ENCODE peak calls at places on chromosomes 2 and 18, in eight cellular contexts. U, C, F, H, D, S, A and W are unnamed samples.

GRCh38 chr2:110744429-110744828 is 12.1 kb downstream of the ACOXL start:
- DNase-seq in D (no peak), C (no peak), F (no peak), S (no peak), U (no peak), A (no peak), H (no peak), W (no peak)

GRCh38 chr2:10659898-10660568 is 29.7 kb downstream of the NOL10 start:
- DNase-seq in F (no peak), H (peak; percentile 63), D (peak; percentile 33), A (peak; percentile 92), U (no peak), S (no peak), C (peak; percentile 19), W (no peak)

GRCh38 chr18:76524900-76525698 is 30.1 kb upstream of the ZNF516 start:
- DNase-seq in D (no peak), A (peak; percentile 32), F (no peak), S (no peak), U (no peak), C (peak; percentile 56), H (no peak), W (no peak)

GRCh38 chr2:120945091-120945490 is 209.4 kb downstream of the GLI2 start:
- DNase-seq in C (no peak), S (no peak), F (no peak), A (no peak), H (no peak), D (no peak), U (no peak), W (no peak)

GRCh38 chr2:222364280-222364895 is 60.0 kb upstream of the SGPP2 start:
- DNase-seq in H (no peak), S (no peak), C (peak; percentile 85), F (no peak), A (no peak), D (no peak), U (no peak), W (no peak)

GRCh38 chr18:1049173-1049572 is 144.5 kb downstream of the ADCYAP1 start:
- DNase-seq in D (no peak), A (no peak), S (no peak), C (no peak), U (no peak), F (no peak), H (no peak), W (no peak)

GRCh38 chr2:62197609-62198236 is 1.8 kb downstream of the B3GNT2 start:
- DNase-seq in S (peak; percentile 80), F (no peak), U (no peak), A (peak; percentile 61), D (peak; percentile 27), H (no peak), C (no peak), W (no peak)

GRCh38 chr2:11742317-11742701 is 4.1 kb upstream of the LPIN1 start:
- DNase-seq in F (no peak), S (no peak), D (no peak), U (no peak), C (no peak), H (no peak), A (no peak), W (no peak)

GRCh38 chr18:55858661-55859111 is 270.7 kb upstream of the TCF4 start:
- DNase-seq in D (no peak), A (no peak), C (peak; percentile 81), F (no peak), S (no peak), H (no peak), U (no peak), W (no peak)

GRCh38 chr2:240296611-240297552 is 138.6 kb upstream of the GPC1 start:
- DNase-seq in C (peak; percentile 11), F (no peak), H (no peak), A (no peak), S (peak; percentile 88), D (no peak), U (peak; percentile 25), W (peak; percentile 55)

GRCh38 chr2:68287580-68288441 is 31.9 kb downstream of the CNRIP1 start:
- DNase-seq in C (peak; percentile 28), S (no peak), D (no peak), U (no peak), H (peak; percentile 40), F (no peak), A (peak; percentile 26), W (no peak)

GRCh38 chr2:74441690-74442482 is at the start of gene RTKN:
- DNase-seq in U (peak; percentile 68), C (no peak), A (no peak), D (peak; percentile 48), H (no peak), S (no peak), F (peak; percentile 81), W (no peak)

GRCh38 chr18:50853863-50854271 is 25.1 kb upstream of the ME2 start:
- DNase-seq in U (no peak), F (no peak), S (no peak), A (peak; percentile 44), D (no peak), H (no peak), C (no peak), W (peak; percentile 21)

GRCh38 chr2:10486601-10487079 is 38.5 kb upstream of the ODC1 start:
- DNase-seq in S (no peak), C (peak; percentile 24), A (no peak), D (no peak), H (no peak), U (no peak), F (no peak), W (no peak)

DNA sequence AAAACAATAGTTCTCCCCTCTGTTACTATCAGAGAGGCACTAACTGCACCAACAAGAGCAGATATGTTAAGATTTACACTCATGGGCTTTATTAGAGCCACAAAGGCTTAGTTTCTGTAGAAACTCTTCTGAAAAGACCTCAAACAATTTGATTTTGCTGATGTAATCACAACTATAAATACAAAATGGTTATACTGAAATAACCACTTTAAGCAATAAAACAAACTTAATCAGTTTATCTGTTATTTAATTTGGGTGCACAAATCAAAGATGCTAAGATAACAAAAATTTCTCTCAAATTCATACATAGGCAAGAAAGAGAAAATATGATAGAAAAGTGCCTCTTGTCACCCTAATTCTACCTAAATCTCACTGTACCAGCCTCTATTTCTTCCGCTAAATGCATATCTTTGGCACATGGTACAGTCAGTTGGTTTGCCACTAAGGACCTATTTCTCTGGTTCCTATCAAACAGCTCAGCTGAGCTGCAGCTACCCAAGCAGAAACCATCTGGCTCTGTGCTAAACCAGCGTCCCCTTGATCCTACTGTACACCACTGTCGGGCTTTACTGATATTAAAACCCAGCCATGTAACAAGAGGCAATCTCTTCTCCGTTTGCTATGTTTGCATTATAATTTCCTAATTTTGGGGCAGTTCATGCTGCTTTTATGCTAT is 60.1 kb downstream of the CWC22 start:
- DNase-seq in C (no peak), U (no peak), F (no peak), H (no peak), D (no peak), S (no peak), A (no peak), W (no peak)
- TF ChIP-seq CTCF in C (no peak), U (no peak), F (no peak), H (no peak), D (no peak), S (no peak), A (no peak), W (no peak)

GRCh38 chr2:108407864-108408729 is 30.3 kb downstream of the SULT1C4 start:
- DNase-seq in A (no peak), S (no peak), H (no peak), U (peak; percentile 23), F (no peak), C (no peak), D (no peak), W (no peak)
- TF ChIP-seq CTCF in A (no peak), S (no peak), H (no peak), U (no peak), F (no peak), C (no peak), D (no peak), W (no peak)

GRCh38 chr2:71670430-71670795 is 217.1 kb downstream of the DYSF start:
- DNase-seq in S (no peak), D (no peak), U (peak; percentile 13), A (no peak), H (no peak), F (no peak), C (no peak), W (no peak)

GRCh38 chr2:71672640-71673401 is 219.5 kb downstream of the DYSF start:
- DNase-seq in A (no peak), S (no peak), C (no peak), D (no peak), U (peak; percentile 10), F (no peak), H (no peak), W (no peak)

GRCh38 chr2:71671203-71671602 is 217.8 kb downstream of the DYSF start:
- DNase-seq in S (no peak), A (no peak), F (no peak), H (no peak), C (no peak), D (no peak), U (peak; percentile 7), W (no peak)

GRCh38 chr2:71673402-71673795 is 220.0 kb downstream of the DYSF start:
- DNase-seq in F (no peak), H (no peak), C (no peak), S (no peak), U (no peak), D (no peak), A (no peak), W (no peak)

GRCh38 chr2:71672011-71672639 is 218.8 kb downstream of the DYSF start:
- DNase-seq in F (no peak), H (no peak), C (no peak), U (peak; percentile 13), D (no peak), S (no peak), A (no peak), W (peak; percentile 52)
- TF ChIP-seq CTCF in F (no peak), H (peak; percentile 26), C (peak; percentile 21), U (no peak), D (peak; percentile 28), S (no peak), A (no peak), W (no peak)

GRCh38 chr18:6280344-6280743 is 134.4 kb downstream of the L3MBTL4 start:
- DNase-seq in H (no peak), D (no peak), U (no peak), C (no peak), A (no peak), S (no peak), F (no peak), W (no peak)

GRCh38 chr18:6279308-6279707 is 135.4 kb downstream of the L3MBTL4 start:
- DNase-seq in H (no peak), C (no peak), A (no peak), U (no peak), F (no peak), S (no peak), D (no peak), W (no peak)

GRCh38 chr18:6284761-6285160 is 129.9 kb downstream of the L3MBTL4 start:
- DNase-seq in H (no peak), C (no peak), S (no peak), A (no peak), F (no peak), D (no peak), U (no peak), W (no peak)

GRCh38 chr18:6284300-6284699 is 130.4 kb downstream of the L3MBTL4 start:
- DNase-seq in C (no peak), S (no peak), H (no peak), D (no peak), U (no peak), A (no peak), F (no peak), W (no peak)

DNA sequence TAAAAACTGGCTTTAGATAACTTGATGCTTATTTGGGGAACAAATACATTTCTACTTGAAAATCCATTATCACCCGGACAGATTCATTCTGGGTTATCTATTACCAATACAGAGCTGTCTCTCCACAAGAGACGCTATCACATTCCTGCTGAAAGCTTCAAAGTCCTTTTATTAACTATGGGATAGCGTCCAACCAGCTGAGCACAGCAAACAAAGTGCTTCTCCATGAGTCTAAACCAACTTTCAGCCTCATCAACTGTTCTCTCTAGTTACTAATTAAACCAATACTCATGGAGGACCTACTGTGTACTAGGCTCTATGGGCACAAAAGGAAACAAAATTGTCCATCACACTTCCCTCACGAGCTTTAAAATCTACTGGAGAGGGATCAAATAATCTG is 132.8 kb downstream of the L3MBTL4 start:
- DNase-seq in D (no peak), U (no peak), S (no peak), H (no peak), A (no peak), F (no peak), C (no peak), W (no peak)
- TF ChIP-seq CTCF in D (no peak), U (no peak), S (no peak), H (no peak), A (no peak), F (no peak), C (no peak), W (no peak)